ENCODE peak calls at places on chromosome 21, in six cellular contexts. O is DMS153; L is epithelial cell of esophagus; Y is stimulated activated CD4-positive, alpha-beta T cell treated with anti-CD3 and anti-CD28 coated beads, Interleukin-15, amount 100 ng/mL, for 1 hour; Z is osteocyte; U is ELF-1. I is an unnamed sample.

GRCh38 chr21:46153259-46154154 is 1.9 kb downstream of the FTCD start:
- DNase-seq in O (peak; percentile 7), U (peak; percentile 82), Y (no peak), Z (peak; percentile 84), L (peak; percentile 13), I (no peak)

GRCh38 chr21:42038826-42039425 is 28.8 kb upstream of the ZBTB21 start:
- DNase-seq in U (no peak), O (no peak), Y (no peak), Z (no peak), L (no peak), I (no peak)

GRCh38 chr21:15732290-15732995 is 2.7 kb downstream of the USP25 start:
- DNase-seq in L (peak; percentile 63), U (no peak), Z (no peak), Y (no peak), O (no peak), I (peak; percentile 61)

GRCh38 chr21:28311776-28312175 is 680.9 kb downstream of the LTN1 start:
- DNase-seq in Z (no peak), O (no peak), L (no peak), U (no peak), Y (no peak), I (no peak)

GRCh38 chr21:26064506-26064905 is 106.1 kb downstream of the APP start:
- DNase-seq in L (no peak), Z (no peak), O (no peak), Y (no peak), U (peak; percentile 57), I (no peak)

GRCh38 chr21:46079357-46080170 is 18.3 kb upstream of the COL6A2 start:
- DNase-seq in L (no peak), U (no peak), Z (peak; percentile 87), O (no peak), Y (no peak), I (no peak)

GRCh38 chr21:33332143-33332542 is 7.4 kb downstream of the IFNAR1 start:
- DNase-seq in U (no peak), L (no peak), Z (no peak), Y (no peak), O (no peak), I (no peak)

GRCh38 chr21:32920474-32920873 is 105.3 kb upstream of the OLIG2 start:
- DNase-seq in O (no peak), Y (no peak), L (no peak), Z (peak; percentile 65), U (peak; percentile 23), I (no peak)

GRCh38 chr21:16534408-16535099 is 804.8 kb downstream of the USP25 start:
- DNase-seq in Y (no peak), Z (no peak), L (peak; percentile 54), O (no peak), U (no peak), I (no peak)

GRCh38 chr21:44405091-44405947 is 50.0 kb upstream of the LRRC3 start:
- DNase-seq in O (no peak), U (no peak), Z (peak; percentile 84), L (no peak), Y (no peak), I (no peak)

GRCh38 chr21:17900281-17900989 is 81.3 kb upstream of the C21orf91 start:
- DNase-seq in L (no peak), Y (no peak), Z (no peak), O (no peak), U (peak; percentile 79), I (no peak)

GRCh38 chr21:25881524-25882376 is 147.0 kb downstream of the GABPA start:
- DNase-seq in Y (peak; percentile 16), U (peak; percentile 74), L (peak; percentile 62), Z (no peak), O (no peak), I (peak; percentile 25)

GRCh38 chr21:37060296-37060695 is 12.6 kb downstream of the PIGP start:
- DNase-seq in Z (peak; percentile 89), U (peak; percentile 65), L (peak; percentile 93), Y (no peak), O (peak; percentile 99), I (peak; percentile 75)

GRCh38 chr21:45822002-45822397 is 159.6 kb upstream of the COL6A1 start:
- DNase-seq in Z (peak; percentile 54), Y (no peak), L (no peak), O (no peak), U (no peak), I (no peak)

GRCh38 chr21:45129231-45129923 is 55.0 kb downstream of the ADARB1 start:
- DNase-seq in L (peak; percentile 70), Z (peak; percentile 86), O (no peak), U (no peak), Y (no peak), I (peak; percentile 42)

GRCh38 chr21:35077975-35078374 is 28.9 kb upstream of the RUNX1 start:
- DNase-seq in Y (no peak), O (no peak), U (no peak), L (peak; percentile 70), Z (no peak), I (peak; percentile 43)

GRCh38 chr21:39000496-39000895 is 182.8 kb downstream of the PSMG1 start:
- DNase-seq in Z (no peak), U (no peak), O (no peak), Y (no peak), L (peak; percentile 47), I (no peak)

GRCh38 chr21:37071561-37072238 is 1.2 kb downstream of the PIGP start:
- DNase-seq in Y (no peak), U (peak; percentile 44), Z (no peak), O (no peak), L (peak; percentile 74), I (peak; percentile 34)

GRCh38 chr21:42003051-42003461 is 7.1 kb downstream of the ZBTB21 start:
- DNase-seq in U (no peak), L (no peak), O (no peak), Y (no peak), Z (no peak), I (peak; percentile 2)

GRCh38 chr21:42746593-42747266 is 93.3 kb downstream of the PDE9A start:
- DNase-seq in L (no peak), O (no peak), U (peak; percentile 23), Z (no peak), Y (peak; percentile 6), I (no peak)

GRCh38 chr21:41932576-41933258 is 21.1 kb downstream of the C2CD2 start:
- DNase-seq in Z (no peak), L (peak; percentile 53), Y (no peak), U (no peak), O (no peak), I (peak; percentile 84)

GRCh38 chr21:35232545-35233176 is 183.6 kb upstream of the RUNX1 start:
- DNase-seq in U (peak; percentile 33), Y (no peak), Z (no peak), O (no peak), L (peak; percentile 53), I (peak; percentile 86)

I was measured in kidney glomerular epithelial cell.